ENCODE peak calls at places on chromosome 21, in eight cellular contexts. U, S, G, Y, V, L, Z and B are unnamed samples.
A peak's percentile ranks its signal among the peaks of the same experiment; 100 is the strongest.

GRCh38 chr21:33384851-33385331 is 18.3 kb upstream of the IFNGR2 start:
- DNase-seq in V (no peak), G (no peak), S (peak; percentile 54), Z (no peak), Y (no peak), U (no peak), L (no peak), B (no peak)

GRCh38 chr21:46001821-46002681 is 20.5 kb downstream of the COL6A1 start:
- DNase-seq in U (no peak), Z (no peak), L (no peak), S (peak; percentile 33), G (no peak), Y (no peak), V (no peak), B (no peak)

GRCh38 chr21:22106720-22107410 is 1108.7 kb downstream of the NCAM2 start:
- DNase-seq in L (no peak), V (no peak), Y (peak; percentile 61), Z (no peak), S (no peak), U (no peak), G (no peak), B (no peak)

GRCh38 chr21:40850071-40850470 is 3.1 kb upstream of the DSCAM start:
- DNase-seq in Z (no peak), L (no peak), U (no peak), Y (no peak), S (no peak), V (no peak), G (no peak), B (peak; percentile 25)

GRCh38 chr21:26554365-26554764 is 18.7 kb downstream of the CYYR1 start:
- DNase-seq in Z (no peak), L (no peak), Y (no peak), V (no peak), S (no peak), U (no peak), G (no peak), B (no peak)

GRCh38 chr21:9753943-9754342 is 767.4 kb upstream of the TPTE start:
- DNase-seq in G (no peak), V (no peak), U (no peak), Y (no peak), S (no peak), Z (no peak), L (no peak), B (no peak)

GRCh38 chr21:28099296-28099695 is 893.4 kb downstream of the LTN1 start:
- DNase-seq in V (no peak), L (no peak), Z (no peak), G (peak; percentile 3), Y (no peak), S (no peak), U (peak; percentile 82), B (no peak)

GRCh38 chr21:43312751-43313169 is 114.2 kb downstream of the SIK1 start:
- DNase-seq in Y (no peak), V (no peak), L (peak; percentile 65), U (no peak), G (no peak), S (no peak), Z (no peak), B (no peak)

GRCh38 chr21:29237110-29238051 is 61.3 kb upstream of the BACH1 start:
- DNase-seq in Y (no peak), L (no peak), S (no peak), Z (no peak), U (no peak), V (no peak), G (peak; percentile 60), B (no peak)

GRCh38 chr21:42654179-42654912 is 925 bp downstream of the PDE9A start:
- DNase-seq in V (no peak), G (no peak), S (no peak), Z (no peak), Y (no peak), L (peak; percentile 70), U (no peak), B (no peak)

GRCh38 chr21:45381865-45382697 is 22.9 kb upstream of the COL18A1 start:
- DNase-seq in G (no peak), L (no peak), U (no peak), S (peak; percentile 22), V (no peak), Y (no peak), Z (no peak), B (no peak)

GRCh38 chr21:33325222-33326067 is 675 bp downstream of the IFNAR1 start:
- DNase-seq in Z (peak; percentile 33), S (peak; percentile 81), Y (peak; percentile 73), U (peak; percentile 82), V (peak; percentile 32), G (peak; percentile 85), L (peak; percentile 51), B (peak; percentile 58)

GRCh38 chr21:27477321-27477720 is 510.4 kb upstream of the ADAMTS5 start:
- DNase-seq in G (peak; percentile 62), Z (no peak), L (no peak), S (no peak), U (no peak), Y (no peak), V (no peak), B (no peak)

GRCh38 chr21:44800971-44801467 is 601 bp downstream of the UBE2G2 start:
- DNase-seq in G (peak; percentile 56), Z (no peak), U (peak; percentile 46), Y (peak; percentile 60), S (no peak), V (no peak), L (peak; percentile 77), B (peak; percentile 59)

GRCh38 chr21:41185802-41186201 is 17.8 kb downstream of the BACE2 start:
- DNase-seq in Z (no peak), S (no peak), L (no peak), Y (no peak), V (no peak), G (no peak), U (no peak), B (no peak)

GRCh38 chr21:35367558-35367957 is 318.5 kb upstream of the RUNX1 start:
- DNase-seq in U (no peak), Y (no peak), Z (no peak), V (no peak), G (no peak), S (no peak), L (no peak), B (no peak)

GRCh38 chr21:25925936-25926335 is 191.2 kb downstream of the GABPA start:
- DNase-seq in V (no peak), L (no peak), U (peak; percentile 24), G (no peak), Z (no peak), S (no peak), Y (peak; percentile 25), B (no peak)

GRCh38 chr21:45102391-45102932 is 28.1 kb downstream of the ADARB1 start:
- DNase-seq in G (peak; percentile 81), Z (peak; percentile 39), L (no peak), U (peak; percentile 70), Y (peak; percentile 89), V (no peak), S (no peak), B (peak; percentile 78)

GRCh38 chr21:32713726-32714125 is 14.1 kb downstream of the SYNJ1 start:
- DNase-seq in L (no peak), Y (no peak), V (no peak), G (no peak), S (no peak), Z (no peak), U (no peak), B (no peak)

GRCh38 chr21:18522181-18522771 is 118.7 kb upstream of the TMPRSS15 start:
- DNase-seq in S (no peak), G (no peak), Z (no peak), V (no peak), Y (peak; percentile 9), L (no peak), U (peak; percentile 24), B (peak; percentile 22)

GRCh38 chr21:21109736-21110135 is 111.5 kb downstream of the NCAM2 start:
- DNase-seq in S (no peak), U (no peak), Z (no peak), G (no peak), V (no peak), Y (no peak), L (no peak), B (no peak)

GRCh38 chr21:18772404-18772803 is 368.8 kb upstream of the TMPRSS15 start:
- DNase-seq in L (no peak), G (no peak), S (no peak), U (no peak), Z (no peak), Y (peak; percentile 69), V (no peak), B (no peak)